ENCODE peak calls at places on chromosomes 1 and 21, in seven cellular contexts. Y, P, H, V, D, Z and E are unnamed samples.

GRCh38 chr1:183674339-183674738 is 21.2 kb upstream of the APOBEC4 start:
- DNase-seq in Y (no peak), H (no peak), D (no peak), P (no peak), Z (no peak), V (peak), E (peak)

GRCh38 chr1:2294033-2294640 is 66.0 kb downstream of the SKI start:
- DNase-seq in Y (no peak), P (no peak), H (no peak), V (no peak), Z (no peak), D (no peak), E (no peak)

GRCh38 chr1:221274373-221274772 is 395.1 kb downstream of the HLX start:
- DNase-seq in D (no peak), P (no peak), Y (no peak), H (no peak), V (no peak), Z (no peak), E (no peak)

GRCh38 chr1:8191474-8191873 is 126.4 kb upstream of the SLC45A1 start:
- DNase-seq in P (no peak), Z (no peak), Y (no peak), H (no peak), V (no peak), D (no peak), E (no peak)

GRCh38 chr1:205715628-205716027 is 34.4 kb downstream of the NUCKS1 start:
- DNase-seq in Y (no peak), Z (no peak), V (no peak), H (no peak), D (no peak), P (no peak), E (no peak)

GRCh38 chr1:117793396-117793795 is 136.0 kb downstream of the GDAP2 start:
- DNase-seq in P (no peak), D (no peak), H (no peak), Z (no peak), V (no peak), Y (no peak), E (no peak)

GRCh38 chr1:17289756-17290155 is 18.2 kb upstream of the PADI4 start:
- DNase-seq in V (no peak), D (no peak), Z (no peak), Y (no peak), P (no peak), H (no peak), E (no peak)

GRCh38 chr1:79732950-79733349 is 726.4 kb upstream of the ADGRL4 start:
- DNase-seq in Y (no peak), P (no peak), Z (no peak), H (no peak), V (no peak), D (no peak), E (no peak)

GRCh38 chr1:195878478-195878877 is 729.8 kb downstream of the KCNT2 start:
- DNase-seq in Z (no peak), D (no peak), P (no peak), V (no peak), H (no peak), Y (no peak), E (no peak)

GRCh38 chr21:31383770-31384169 is 39.7 kb upstream of the TIAM1 start:
- DNase-seq in V (no peak), P (no peak), D (no peak), H (no peak), Z (no peak), Y (no peak), E (no peak)

GRCh38 chr1:205435904-205436573 is 14.2 kb upstream of the LEMD1 start:
- DNase-seq in Z (no peak), P (no peak), Y (no peak), D (no peak), V (no peak), H (no peak), E (no peak)

DNA sequence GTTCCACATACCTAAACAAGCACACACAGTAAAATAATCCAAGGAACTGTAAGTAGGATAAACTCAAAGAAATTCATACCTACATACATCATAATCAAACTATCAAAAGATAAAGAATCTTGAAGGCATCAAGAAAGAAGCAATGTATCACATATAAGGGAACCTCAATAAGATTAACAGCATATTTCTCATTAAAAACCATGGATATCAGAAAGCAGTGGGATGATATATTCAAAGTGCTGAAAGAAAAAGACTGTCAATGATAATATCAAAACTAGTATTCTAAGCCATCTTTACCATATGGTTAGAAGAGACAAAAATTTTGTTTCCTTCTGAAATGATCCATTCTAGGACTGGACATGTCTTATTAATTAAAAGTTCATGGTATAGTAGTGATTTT is 37.1 kb upstream of the ADAM30 start:
- DNase-seq in D (no peak), Z (no peak), P (no peak), H (no peak), Y (no peak), V (no peak), E (no peak)
- TF ChIP-seq CTCF in D (no peak), Z (no peak), P (no peak), H (no peak), Y (no peak), V (no peak), E (no peak)

GRCh38 chr21:33855190-33855589 is 60.4 kb downstream of the ATP5PO start:
- DNase-seq in Z (no peak), H (peak), P (no peak), V (no peak), D (no peak), Y (no peak), E (no peak)
- TF ChIP-seq CTCF in Z (peak), H (peak), P (no peak), V (no peak), D (no peak), Y (no peak), E (no peak)

DNA sequence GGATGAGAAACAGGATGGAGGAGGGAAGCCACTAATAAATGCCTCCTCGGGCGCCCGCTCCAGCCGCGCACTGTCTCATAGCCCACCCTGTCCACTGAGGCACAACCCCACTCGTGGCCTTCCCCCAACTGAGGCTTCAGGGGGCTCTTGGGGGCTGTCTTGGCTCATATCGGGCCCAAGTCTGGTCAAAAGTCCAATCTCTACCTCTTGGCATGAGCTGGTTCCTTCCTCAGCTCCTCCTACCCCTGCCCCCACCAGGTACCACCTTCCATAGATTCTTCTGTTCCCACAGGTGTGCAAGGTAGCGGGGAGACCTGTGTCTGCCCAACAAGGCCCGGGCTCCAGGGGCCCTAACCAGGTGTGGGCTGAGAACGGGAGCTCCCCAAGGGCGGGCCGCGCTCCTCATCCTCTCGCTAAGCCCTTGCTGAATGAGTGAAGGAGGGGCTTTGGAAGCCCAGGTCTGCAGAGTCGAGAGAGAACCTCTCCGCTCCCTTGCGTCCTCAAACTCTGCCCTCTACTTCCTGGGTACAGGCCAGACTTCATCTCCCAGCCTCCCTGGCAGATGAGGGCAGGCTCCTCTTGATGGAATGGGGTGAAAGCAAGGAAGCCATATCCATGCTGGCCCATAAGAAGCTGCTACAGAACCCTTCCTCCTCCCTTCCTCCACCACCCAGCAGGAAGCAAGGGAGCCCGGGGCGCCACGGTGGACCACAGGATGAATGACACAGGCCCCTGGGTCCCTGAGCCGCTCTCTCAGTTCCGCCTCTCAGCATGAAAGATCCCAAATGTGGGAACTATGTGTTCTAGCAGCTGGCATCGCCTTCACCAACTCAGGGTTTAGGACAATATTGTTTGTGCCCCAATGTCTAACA is 74.7 kb downstream of the PSMG1 start:
- DNase-seq in H (no peak), Y (no peak), P (no peak), Z (no peak), D (no peak), V (no peak), E (no peak)
- TF ChIP-seq CTCF in H (no peak), Y (no peak), P (no peak), Z (no peak), D (no peak), V (no peak), E (no peak)

GRCh38 chr1:87154351-87154750 is 174.3 kb upstream of the LMO4 start:
- DNase-seq in D (no peak), Y (no peak), V (no peak), Z (no peak), H (no peak), P (no peak), E (no peak)

GRCh38 chr1:87150143-87150542 is 178.5 kb upstream of the LMO4 start:
- DNase-seq in Y (no peak), V (no peak), P (no peak), D (no peak), Z (no peak), H (no peak), E (no peak)

GRCh38 chr1:87149166-87150065 is 179.3 kb upstream of the LMO4 start:
- DNase-seq in Z (no peak), P (no peak), H (no peak), D (no peak), V (no peak), Y (no peak), E (no peak)

GRCh38 chr1:87148670-87149069 is 180.0 kb upstream of the LMO4 start:
- DNase-seq in Y (no peak), Z (no peak), V (no peak), P (no peak), H (no peak), D (no peak), E (no peak)

DNA sequence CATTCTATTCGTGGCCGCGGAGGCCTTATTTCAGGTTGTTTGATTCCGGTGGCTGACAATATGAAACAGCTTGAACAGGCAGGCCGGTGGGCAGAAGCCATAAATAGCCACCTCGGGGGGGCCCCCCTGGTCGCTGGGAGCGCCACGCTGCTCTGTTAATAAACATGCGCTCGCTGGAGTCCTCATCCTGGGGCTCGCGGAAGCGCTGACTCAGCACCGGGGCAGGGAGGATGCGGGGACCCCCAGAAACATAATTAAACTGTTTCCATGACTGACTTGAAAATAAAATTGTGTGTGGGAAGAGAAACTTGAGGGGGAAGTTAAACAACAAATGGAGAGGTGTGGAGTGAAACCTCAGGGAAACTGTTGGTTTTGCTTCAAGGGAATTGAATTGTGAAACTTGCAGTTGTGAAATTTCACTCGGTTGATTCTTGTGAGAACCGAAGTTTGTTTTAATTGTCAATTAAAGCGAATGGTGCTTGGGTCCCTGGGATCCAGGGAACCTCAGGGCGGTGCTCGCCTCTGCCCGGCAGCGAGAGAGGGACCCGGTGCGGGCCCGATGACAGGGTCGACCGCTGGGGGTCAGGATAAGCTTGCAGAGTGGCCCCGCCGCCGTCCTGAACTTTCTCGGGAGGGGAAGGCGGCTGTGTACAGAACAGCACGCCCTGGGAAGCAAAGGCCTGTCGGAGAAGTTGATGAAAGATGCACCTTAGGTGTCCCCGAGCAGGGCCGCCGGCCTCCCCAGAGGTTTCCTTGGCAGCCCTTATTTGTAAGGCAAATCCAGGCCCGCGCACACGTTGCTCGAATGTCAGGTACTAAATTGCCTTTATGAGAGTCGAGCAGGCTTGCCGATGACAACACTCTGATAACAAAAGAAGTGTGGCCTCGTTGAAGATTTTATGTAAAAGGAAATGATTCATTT is 176.9 kb upstream of the LMO4 start:
- DNase-seq in V (peak), P (no peak), Y (peak), H (peak), D (peak), Z (peak), E (peak)
- TF ChIP-seq CTCF in V (no peak), P (no peak), Y (peak), H (peak), D (peak), Z (peak), E (peak)

GRCh38 chr21:28783641-28784185 is 209.0 kb downstream of the LTN1 start:
- DNase-seq in Y (no peak), V (no peak), D (no peak), H (no peak), P (no peak), Z (no peak), E (no peak)

GRCh38 chr21:28776251-28776650 is 216.4 kb downstream of the LTN1 start:
- DNase-seq in V (no peak), D (no peak), Z (no peak), P (no peak), Y (no peak), H (no peak), E (no peak)

GRCh38 chr21:28779914-28780313 is 212.8 kb downstream of the LTN1 start:
- DNase-seq in Z (no peak), Y (no peak), V (no peak), H (no peak), D (no peak), P (no peak), E (no peak)

DNA sequence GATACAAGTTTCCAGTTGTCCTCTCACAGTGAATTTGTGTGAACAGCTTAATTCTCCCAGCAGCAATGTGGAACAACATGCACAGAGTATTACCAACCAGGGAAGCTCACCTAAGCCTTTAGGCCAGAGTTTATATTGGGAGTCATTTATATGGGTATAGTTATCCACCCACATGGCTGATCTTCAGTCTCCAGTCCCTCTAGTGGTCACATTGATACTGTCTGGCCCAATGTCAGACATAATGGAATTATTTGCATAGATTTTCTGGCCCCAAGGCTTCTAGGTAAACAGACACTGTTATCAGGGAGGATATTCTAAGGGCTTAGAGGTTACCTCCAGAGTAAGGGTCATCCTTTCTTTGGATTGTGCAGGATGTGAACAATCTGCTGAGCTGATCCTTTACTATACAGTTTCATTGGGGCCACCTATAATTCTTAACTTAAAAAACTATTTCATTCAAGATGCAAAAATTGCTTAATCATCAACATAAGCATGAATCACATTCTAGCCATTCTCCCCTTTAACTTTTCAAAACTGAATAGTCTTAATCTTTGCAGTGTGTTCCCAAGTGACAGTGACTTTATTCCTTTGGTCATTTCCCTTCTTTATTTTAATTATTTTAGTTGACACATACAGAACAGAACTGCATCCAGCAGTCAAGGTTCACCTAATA is 210.9 kb downstream of the LTN1 start:
- DNase-seq in H (no peak), P (peak), Y (peak), Z (no peak), V (no peak), D (no peak), E (no peak)
- TF ChIP-seq CTCF in H (no peak), P (no peak), Y (peak), Z (peak), V (no peak), D (peak), E (no peak)

GRCh38 chr1:95451904-95452303 is 217.9 kb downstream of the RWDD3 start:
- DNase-seq in H (no peak), D (no peak), Z (no peak), Y (no peak), P (no peak), V (no peak), E (no peak)

GRCh38 chr1:95453053-95453452 is 219.0 kb downstream of the RWDD3 start:
- DNase-seq in V (no peak), P (no peak), D (no peak), H (no peak), Y (no peak), Z (no peak), E (no peak)

DNA sequence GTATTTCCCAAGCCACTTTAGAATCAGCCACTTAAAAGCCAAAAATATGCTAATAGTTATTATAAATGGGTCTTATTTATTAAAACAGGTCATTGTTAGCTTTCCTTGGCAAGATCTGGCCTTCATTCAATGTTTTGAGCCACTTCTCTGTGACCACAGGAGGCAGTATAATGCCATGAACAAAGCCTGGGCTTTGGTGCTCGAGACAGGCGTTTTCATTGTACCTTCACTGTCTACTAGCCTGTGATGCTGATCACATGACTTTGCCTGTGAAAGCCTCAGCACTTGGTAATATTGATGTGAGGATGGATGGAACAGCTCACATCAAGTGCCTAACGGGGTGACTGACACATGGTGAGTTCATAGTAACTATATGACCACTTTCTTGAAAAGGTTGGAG is 217.0 kb downstream of the RWDD3 start:
- DNase-seq in H (no peak), D (no peak), P (peak), Z (no peak), V (no peak), Y (no peak), E (no peak)
- TF ChIP-seq CTCF in H (no peak), D (no peak), P (no peak), Z (peak), V (no peak), Y (no peak), E (no peak)